ENCODE peak calls at places on chromosomes 4 and X, in six cellular contexts. One of them, this sample, is unnamed.
A peak's percentile ranks its signal among the peaks of the same experiment; 100 is the strongest.

GRCh38 chr4:82746705-82747567 is 51.7 kb downstream of the SCD5 start:
- DNase-seq in fibroblast of the aortic adventitia: no peak
- DNase-seq in tibial nerve: no peak
- DNase-seq in IMR-90: no peak
- DNase-seq in cardiac fibroblast: no peak
- DNase-seq in brain microvascular endothelial cell: no peak
- DNase-seq in this sample: no peak

GRCh38 chr4:56619160-56619559 is 61.9 kb downstream of the HOPX start:
- DNase-seq in fibroblast of the aortic adventitia: peak; percentile 9
- DNase-seq in tibial nerve: no peak
- DNase-seq in IMR-90: peak; percentile 58
- DNase-seq in cardiac fibroblast: peak; percentile 26
- DNase-seq in brain microvascular endothelial cell: peak; percentile 41
- DNase-seq in this sample: no peak

GRCh38 chr4:82223715-82224114 is 150.1 kb downstream of the HNRNPD start:
- DNase-seq in fibroblast of the aortic adventitia: no peak
- DNase-seq in tibial nerve: no peak
- DNase-seq in IMR-90: no peak
- DNase-seq in cardiac fibroblast: no peak
- DNase-seq in brain microvascular endothelial cell: no peak
- DNase-seq in this sample: no peak

GRCh38 chrX:42519666-42520231 is 258.2 kb downstream of the PPP1R2C start:
- DNase-seq in fibroblast of the aortic adventitia: peak; percentile 67
- DNase-seq in tibial nerve: no peak
- DNase-seq in IMR-90: peak; percentile 17
- DNase-seq in cardiac fibroblast: peak; percentile 35
- DNase-seq in brain microvascular endothelial cell: peak; percentile 67
- DNase-seq in this sample: no peak

GRCh38 chr4:175639346-175639745 is 172.7 kb downstream of the GPM6A start:
- DNase-seq in fibroblast of the aortic adventitia: no peak
- DNase-seq in tibial nerve: no peak
- DNase-seq in IMR-90: no peak
- DNase-seq in cardiac fibroblast: no peak
- DNase-seq in brain microvascular endothelial cell: no peak
- DNase-seq in this sample: no peak

GRCh38 chrX:24513416-24513815 is 48.3 kb downstream of the PDK3 start:
- DNase-seq in fibroblast of the aortic adventitia: no peak
- DNase-seq in tibial nerve: no peak
- DNase-seq in IMR-90: no peak
- DNase-seq in cardiac fibroblast: no peak
- DNase-seq in brain microvascular endothelial cell: no peak
- DNase-seq in this sample: no peak

GRCh38 chrX:9665113-9665512 is 100.5 kb downstream of the GPR143 start:
- DNase-seq in fibroblast of the aortic adventitia: peak; percentile 35
- DNase-seq in tibial nerve: no peak
- DNase-seq in IMR-90: no peak
- DNase-seq in cardiac fibroblast: peak; percentile 30
- DNase-seq in brain microvascular endothelial cell: no peak
- DNase-seq in this sample: no peak

GRCh38 chrX:49999048-49999447 is 76.7 kb downstream of the CLCN5 start:
- DNase-seq in fibroblast of the aortic adventitia: no peak
- DNase-seq in tibial nerve: no peak
- DNase-seq in IMR-90: no peak
- DNase-seq in cardiac fibroblast: no peak
- DNase-seq in brain microvascular endothelial cell: no peak
- DNase-seq in this sample: no peak

GRCh38 chrX:53093177-53093655 is 726 bp upstream of the KANTR start:
- DNase-seq in fibroblast of the aortic adventitia: peak; percentile 73
- DNase-seq in tibial nerve: peak; percentile 64
- DNase-seq in IMR-90: peak; percentile 70
- DNase-seq in cardiac fibroblast: peak; percentile 86
- DNase-seq in brain microvascular endothelial cell: peak; percentile 73
- DNase-seq in this sample: peak; percentile 82

GRCh38 chr4:86554641-86555040 is 39.5 kb upstream of the PTPN13 start:
- DNase-seq in fibroblast of the aortic adventitia: peak; percentile 10
- DNase-seq in tibial nerve: no peak
- DNase-seq in IMR-90: no peak
- DNase-seq in cardiac fibroblast: no peak
- DNase-seq in brain microvascular endothelial cell: no peak
- DNase-seq in this sample: no peak

GRCh38 chr4:159278399-159278798 is 175.5 kb downstream of the RAPGEF2 start:
- DNase-seq in fibroblast of the aortic adventitia: peak; percentile 34
- DNase-seq in tibial nerve: no peak
- DNase-seq in IMR-90: peak; percentile 59
- DNase-seq in cardiac fibroblast: peak; percentile 29
- DNase-seq in brain microvascular endothelial cell: no peak
- DNase-seq in this sample: no peak

GRCh38 chr4:184016742-184017668 is 111.9 kb downstream of the STOX2 start:
- DNase-seq in fibroblast of the aortic adventitia: no peak
- DNase-seq in tibial nerve: no peak
- DNase-seq in IMR-90: peak; percentile 84
- DNase-seq in cardiac fibroblast: peak; percentile 5
- DNase-seq in brain microvascular endothelial cell: no peak
- DNase-seq in this sample: no peak

GRCh38 chr4:83961575-83961974 is 425.7 kb downstream of the GPAT3 start:
- DNase-seq in fibroblast of the aortic adventitia: peak; percentile 52
- DNase-seq in tibial nerve: no peak
- DNase-seq in IMR-90: peak; percentile 23
- DNase-seq in cardiac fibroblast: peak; percentile 4
- DNase-seq in brain microvascular endothelial cell: peak; percentile 31
- DNase-seq in this sample: no peak

GRCh38 chrX:68249401-68249831 is 183.9 kb downstream of the OPHN1 start:
- DNase-seq in fibroblast of the aortic adventitia: peak; percentile 54
- DNase-seq in tibial nerve: peak; percentile 16
- DNase-seq in IMR-90: no peak
- DNase-seq in cardiac fibroblast: peak; percentile 14
- DNase-seq in brain microvascular endothelial cell: no peak
- DNase-seq in this sample: peak; percentile 19

GRCh38 chr4:65007841-65008439 is 598.7 kb upstream of the TECRL start:
- DNase-seq in fibroblast of the aortic adventitia: peak; percentile 62
- DNase-seq in tibial nerve: no peak
- DNase-seq in IMR-90: no peak
- DNase-seq in cardiac fibroblast: peak; percentile 51
- DNase-seq in brain microvascular endothelial cell: peak; percentile 43
- DNase-seq in this sample: no peak

GRCh38 chrX:97685753-97686152 is 802.0 kb downstream of the RPA4 start:
- DNase-seq in fibroblast of the aortic adventitia: peak; percentile 46
- DNase-seq in tibial nerve: no peak
- DNase-seq in IMR-90: peak; percentile 40
- DNase-seq in cardiac fibroblast: peak; percentile 55
- DNase-seq in brain microvascular endothelial cell: peak; percentile 46
- DNase-seq in this sample: no peak

GRCh38 chrX:82816572-82816971 is 691.5 kb upstream of the POU3F4 start:
- DNase-seq in fibroblast of the aortic adventitia: no peak
- DNase-seq in tibial nerve: no peak
- DNase-seq in IMR-90: no peak
- DNase-seq in cardiac fibroblast: no peak
- DNase-seq in brain microvascular endothelial cell: no peak
- DNase-seq in this sample: no peak

GRCh38 chr4:70737409-70737808 is 15.6 kb downstream of the RUFY3 start:
- DNase-seq in fibroblast of the aortic adventitia: no peak
- DNase-seq in tibial nerve: no peak
- DNase-seq in IMR-90: no peak
- DNase-seq in cardiac fibroblast: no peak
- DNase-seq in brain microvascular endothelial cell: no peak
- DNase-seq in this sample: no peak

GRCh38 chr4:70734168-70734954 is 12.6 kb downstream of the RUFY3 start:
- DNase-seq in fibroblast of the aortic adventitia: peak; percentile 63
- DNase-seq in tibial nerve: no peak
- DNase-seq in IMR-90: peak; percentile 55
- DNase-seq in cardiac fibroblast: peak; percentile 61
- DNase-seq in brain microvascular endothelial cell: peak; percentile 41
- DNase-seq in this sample: no peak

GRCh38 chr4:70739496-70740337 is 18.0 kb downstream of the RUFY3 start:
- DNase-seq in fibroblast of the aortic adventitia: no peak
- DNase-seq in tibial nerve: no peak
- DNase-seq in IMR-90: peak; percentile 34
- DNase-seq in cardiac fibroblast: no peak
- DNase-seq in brain microvascular endothelial cell: no peak
- DNase-seq in this sample: no peak

GRCh38 chr4:70737006-70737405 is 15.2 kb downstream of the RUFY3 start:
- DNase-seq in fibroblast of the aortic adventitia: no peak
- DNase-seq in tibial nerve: no peak
- DNase-seq in IMR-90: no peak
- DNase-seq in cardiac fibroblast: no peak
- DNase-seq in brain microvascular endothelial cell: no peak
- DNase-seq in this sample: no peak

GRCh38 chr4:70734971-70735370 is 13.2 kb downstream of the RUFY3 start:
- DNase-seq in fibroblast of the aortic adventitia: no peak
- DNase-seq in tibial nerve: no peak
- DNase-seq in IMR-90: no peak
- DNase-seq in cardiac fibroblast: no peak
- DNase-seq in brain microvascular endothelial cell: no peak
- DNase-seq in this sample: no peak
- H3K4me3 ChIP-seq in fibroblast of the aortic adventitia: peak overlapping the region; percentile 48
- H3K4me3 ChIP-seq in tibial nerve: peak overlapping the region; percentile 17
- H3K4me3 ChIP-seq in IMR-90: peak overlapping the region; percentile 40
- H3K4me3 ChIP-seq in cardiac fibroblast: peak overlapping the region; percentile 27
- H3K4me3 ChIP-seq in brain microvascular endothelial cell: peak overlapping the region; percentile 43
- H3K4me3 ChIP-seq in this sample: no peak overlapping the region

DNA sequence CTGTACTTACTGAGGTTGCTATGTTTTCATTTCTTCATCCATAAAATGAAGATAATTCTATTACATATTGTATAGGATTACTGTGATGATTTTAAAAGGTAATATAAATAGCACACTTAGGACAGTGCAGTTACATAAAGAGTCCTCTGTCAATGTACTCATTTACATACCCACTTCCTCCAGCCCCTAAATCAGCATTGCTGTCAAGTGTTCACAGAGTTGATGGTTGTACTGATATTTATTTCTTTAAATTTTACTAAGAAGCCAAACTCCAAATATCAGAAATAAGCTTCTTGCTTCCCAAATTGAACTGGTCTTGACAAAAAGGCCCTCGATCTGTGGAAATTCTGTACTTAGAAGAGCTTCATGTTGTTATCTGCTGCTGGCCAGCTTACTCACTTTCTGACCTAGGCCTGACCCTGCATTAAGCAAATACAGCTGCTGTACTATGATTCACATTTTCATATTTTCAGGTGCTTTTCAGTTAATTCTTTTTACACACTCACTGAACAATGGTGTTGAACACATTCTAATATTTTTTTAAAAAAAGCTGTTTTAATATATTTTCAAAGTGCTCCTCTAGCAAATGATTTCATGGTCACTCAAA is 259.6 kb downstream of the UNC5C start:
- DNase-seq in fibroblast of the aortic adventitia: peak; percentile 25
- DNase-seq in tibial nerve: no peak
- DNase-seq in IMR-90: peak; percentile 16
- DNase-seq in cardiac fibroblast: peak; percentile 57
- DNase-seq in brain microvascular endothelial cell: peak; percentile 75
- DNase-seq in this sample: no peak
- H3K4me3 ChIP-seq in fibroblast of the aortic adventitia: no peak overlapping the region
- H3K4me3 ChIP-seq in tibial nerve: no peak overlapping the region
- H3K4me3 ChIP-seq in IMR-90: no peak overlapping the region
- H3K4me3 ChIP-seq in cardiac fibroblast: no peak overlapping the region
- H3K4me3 ChIP-seq in brain microvascular endothelial cell: no peak overlapping the region
- H3K4me3 ChIP-seq in this sample: no peak overlapping the region

GRCh38 chr4:576245-576821 is at the start of gene TMEM271:
- DNase-seq in fibroblast of the aortic adventitia: no peak
- DNase-seq in tibial nerve: no peak
- DNase-seq in IMR-90: no peak
- DNase-seq in cardiac fibroblast: no peak
- DNase-seq in brain microvascular endothelial cell: no peak
- DNase-seq in this sample: no peak
- H3K4me3 ChIP-seq in fibroblast of the aortic adventitia: no peak within 1 kb of the TSS
- H3K4me3 ChIP-seq in tibial nerve: no peak within 1 kb of the TSS
- H3K4me3 ChIP-seq in IMR-90: no peak within 1 kb of the TSS
- H3K4me3 ChIP-seq in cardiac fibroblast: no peak within 1 kb of the TSS
- H3K4me3 ChIP-seq in brain microvascular endothelial cell: no peak within 1 kb of the TSS
- H3K4me3 ChIP-seq in this sample: no peak within 1 kb of the TSS

DNA sequence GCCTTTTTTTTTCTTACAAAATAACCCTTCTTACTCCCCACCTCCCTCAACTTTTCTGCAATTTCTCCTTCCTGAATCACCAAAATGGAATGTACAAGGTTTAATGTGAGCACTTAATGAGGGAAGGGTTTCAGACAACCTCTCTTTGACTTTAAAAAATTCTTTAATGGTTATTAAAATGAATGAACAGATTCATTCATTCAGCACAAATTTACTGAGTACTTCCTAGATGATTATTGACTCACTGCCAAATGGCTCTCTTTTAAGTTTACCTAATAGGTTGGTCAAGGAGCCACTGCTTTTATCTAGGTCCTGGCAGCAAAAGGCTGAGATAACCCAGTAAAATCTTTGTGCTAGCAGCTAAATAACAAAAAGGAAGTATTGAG is 904 bp upstream of the AADAT start:
- DNase-seq in fibroblast of the aortic adventitia: no peak
- DNase-seq in tibial nerve: no peak
- DNase-seq in IMR-90: peak; percentile 13
- DNase-seq in cardiac fibroblast: peak; percentile 5
- DNase-seq in brain microvascular endothelial cell: no peak
- DNase-seq in this sample: no peak
- H3K4me3 ChIP-seq in fibroblast of the aortic adventitia: peak overlapping the region; percentile 72
- H3K4me3 ChIP-seq in tibial nerve: no peak overlapping the region
- H3K4me3 ChIP-seq in IMR-90: no peak overlapping the region
- H3K4me3 ChIP-seq in cardiac fibroblast: no peak overlapping the region
- H3K4me3 ChIP-seq in brain microvascular endothelial cell: no peak overlapping the region
- H3K4me3 ChIP-seq in this sample: peak overlapping the region; percentile 60

GRCh38 chr4:140083320-140083719 is 70.7 kb downstream of the MAML3 start:
- DNase-seq in fibroblast of the aortic adventitia: no peak
- DNase-seq in tibial nerve: no peak
- DNase-seq in IMR-90: no peak
- DNase-seq in cardiac fibroblast: no peak
- DNase-seq in brain microvascular endothelial cell: no peak
- DNase-seq in this sample: no peak

GRCh38 chr4:140082399-140082758 is 71.6 kb downstream of the MAML3 start:
- DNase-seq in fibroblast of the aortic adventitia: no peak
- DNase-seq in tibial nerve: no peak
- DNase-seq in IMR-90: no peak
- DNase-seq in cardiac fibroblast: no peak
- DNase-seq in brain microvascular endothelial cell: no peak
- DNase-seq in this sample: no peak

GRCh38 chr4:140085924-140086323 is 68.1 kb downstream of the MAML3 start:
- DNase-seq in fibroblast of the aortic adventitia: no peak
- DNase-seq in tibial nerve: no peak
- DNase-seq in IMR-90: no peak
- DNase-seq in cardiac fibroblast: no peak
- DNase-seq in brain microvascular endothelial cell: no peak
- DNase-seq in this sample: no peak

GRCh38 chr4:140084426-140084825 is 69.6 kb downstream of the MAML3 start:
- DNase-seq in fibroblast of the aortic adventitia: no peak
- DNase-seq in tibial nerve: no peak
- DNase-seq in IMR-90: no peak
- DNase-seq in cardiac fibroblast: no peak
- DNase-seq in brain microvascular endothelial cell: no peak
- DNase-seq in this sample: no peak

GRCh38 chr4:140085062-140085622 is 68.8 kb downstream of the MAML3 start:
- DNase-seq in fibroblast of the aortic adventitia: no peak
- DNase-seq in tibial nerve: no peak
- DNase-seq in IMR-90: peak; percentile 56
- DNase-seq in cardiac fibroblast: no peak
- DNase-seq in brain microvascular endothelial cell: no peak
- DNase-seq in this sample: no peak
- H3K4me3 ChIP-seq in fibroblast of the aortic adventitia: no peak overlapping the region
- H3K4me3 ChIP-seq in tibial nerve: no peak overlapping the region
- H3K4me3 ChIP-seq in IMR-90: no peak overlapping the region
- H3K4me3 ChIP-seq in cardiac fibroblast: no peak overlapping the region
- H3K4me3 ChIP-seq in brain microvascular endothelial cell: no peak overlapping the region
- H3K4me3 ChIP-seq in this sample: no peak overlapping the region

This sample was measured in uterus.